ENCODE peak calls at places on chromosomes 4 and X, in eight cellular contexts. H is left lung, S is lower lobe of right lung, A is Panc1, X is uterus, I is gastrocnemius medialis, V is AG04450, U is endothelial cell of umbilical vein. D is an unnamed sample. For H3K27me3, the result is how much of the 10 kb centered on the place peaks cover.

GRCh38 chr4:186953601-186954260 is 230.1 kb upstream of the FAT1 start:
- DNase-seq in H (no peak), I (peak), X (no peak), U (no peak), S (no peak), V (no peak), A (no peak), D (no peak)

GRCh38 chr4:159758061-159758460 is 655.2 kb downstream of the RAPGEF2 start:
- DNase-seq in X (no peak), I (no peak), H (no peak), A (no peak), S (no peak), V (no peak), U (no peak), D (no peak)

GRCh38 chr4:73603854-73604584 is 16.2 kb downstream of the RASSF6 start:
- DNase-seq in A (no peak), V (no peak), S (no peak), H (peak), X (no peak), I (no peak), U (peak), D (no peak)

GRCh38 chr4:161581262-161581661 is 582.5 kb downstream of the FSTL5 start:
- DNase-seq in V (no peak), X (no peak), U (no peak), S (no peak), A (no peak), H (no peak), I (no peak), D (no peak)

GRCh38 chrX:117327306-117327705 is 789.3 kb downstream of the KLHL13 start:
- DNase-seq in X (no peak), A (no peak), S (no peak), V (no peak), U (no peak), H (no peak), I (no peak), D (no peak)

GRCh38 chr4:139791681-139792080 is 126.1 kb downstream of the MGST2 start:
- DNase-seq in H (no peak), V (no peak), A (no peak), S (no peak), X (no peak), I (no peak), U (peak), D (no peak)

GRCh38 chrX:13876652-13877051 is 59.8 kb upstream of the GPM6B start:
- DNase-seq in V (no peak), U (no peak), S (no peak), X (no peak), H (no peak), I (no peak), A (no peak), D (peak)

GRCh38 chr4:113604955-113605354 is 156.6 kb downstream of the CAMK2D start:
- DNase-seq in A (no peak), I (no peak), U (no peak), H (no peak), X (no peak), S (no peak), V (no peak), D (peak)

GRCh38 chr4:31235961-31236360 is 515.8 kb downstream of the PCDH7 start:
- DNase-seq in A (no peak), V (no peak), I (no peak), H (no peak), S (no peak), X (no peak), U (no peak), D (no peak)

GRCh38 chr4:54545663-54546424 is 111.9 kb upstream of the KIT start:
- DNase-seq in A (no peak), X (no peak), H (no peak), I (no peak), S (no peak), U (no peak), V (no peak), D (no peak)
- H3K27ac ChIP-seq in A (no peak), X (no peak), H (no peak), I (no peak), S (no peak), U (no peak), V (no peak), D (no peak)

DNA sequence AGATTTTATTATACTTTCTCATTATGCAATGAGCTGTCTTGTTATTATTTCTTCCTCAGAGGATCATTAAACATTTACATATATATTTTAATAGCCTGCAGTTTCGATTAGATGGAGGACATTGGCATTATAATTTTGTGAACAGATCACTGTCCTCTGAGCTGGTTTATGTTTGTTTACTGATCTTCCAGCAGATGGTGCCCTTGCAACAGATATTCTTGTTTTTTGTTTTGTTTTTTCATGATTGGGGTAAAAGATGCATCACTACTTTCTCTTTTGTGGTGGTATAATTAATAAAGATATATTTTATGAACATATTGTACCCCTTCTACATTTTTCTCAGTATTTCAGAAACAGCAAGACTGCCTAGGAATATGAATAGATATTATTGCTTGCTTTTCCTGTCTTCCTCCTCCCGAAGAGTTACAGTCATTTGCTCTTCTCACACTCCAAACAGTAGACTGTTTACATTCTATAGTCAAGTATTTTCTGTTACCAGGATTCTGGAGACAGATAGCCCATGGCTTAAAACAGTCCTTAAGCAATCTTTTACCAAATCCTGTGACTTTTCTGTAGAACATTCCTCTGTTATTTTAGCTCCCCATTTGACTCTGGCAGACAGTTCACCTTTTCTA is 905.2 kb downstream of the TRAM1L1 start:
- DNase-seq in I (no peak), S (no peak), A (no peak), X (no peak), U (peak), V (no peak), H (no peak), D (no peak)
- H3K4me3 ChIP-seq in I (no peak), S (no peak), A (no peak), X (no peak), U (peak), V (no peak), H (no peak), D (no peak)

GRCh38 chr4:152996672-152997071 is 60.5 kb downstream of the FHDC1 start:
- DNase-seq in X (no peak), A (no peak), H (no peak), S (no peak), U (no peak), V (no peak), I (no peak), D (no peak)
- H3K27me3 ChIP-seq in X (under half), A (under half), H (under half), S (under half), U (under half), V (under half), I (under half), D (under half)

GRCh38 chr4:66590488-66591215 is 920.4 kb upstream of the EPHA5 start:
- DNase-seq in A (no peak), H (no peak), I (no peak), V (no peak), X (no peak), U (no peak), S (no peak), D (no peak)

GRCh38 chr4:66585767-66586166 is 915.5 kb upstream of the EPHA5 start:
- DNase-seq in A (no peak), V (no peak), S (no peak), X (no peak), U (no peak), H (no peak), I (no peak), D (no peak)
- H3K27ac ChIP-seq in A (no peak), V (no peak), S (no peak), X (no peak), U (no peak), H (no peak), I (no peak), D (no peak)

GRCh38 chr4:151407466-151408379 is 1.3 kb upstream of the FHIP1A start:
- DNase-seq in U (no peak), H (peak), A (no peak), I (no peak), X (peak), S (peak), V (no peak), D (no peak)
- H3K4me3 ChIP-seq in U (peak), H (peak), A (no peak), I (peak), X (no peak), S (peak), V (peak), D (peak)

DNA sequence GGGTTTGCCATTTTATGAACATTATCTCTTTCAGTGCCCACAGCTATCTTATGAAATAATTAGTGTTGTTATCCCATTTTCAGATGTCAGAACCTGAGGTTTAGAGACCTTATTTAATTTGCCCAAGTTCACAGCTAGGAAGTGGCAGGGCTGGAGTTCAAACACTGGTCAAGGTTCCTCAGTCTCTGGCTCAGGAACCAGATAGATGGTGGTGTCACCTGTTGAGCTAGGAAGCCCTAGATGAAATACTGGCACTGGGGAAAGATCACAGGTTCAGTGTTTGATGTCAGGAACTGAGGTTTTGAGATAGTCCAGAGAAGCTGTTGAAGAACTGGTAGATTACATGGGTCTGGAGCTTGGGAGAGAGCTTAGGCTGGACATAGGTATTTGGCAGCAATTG is 85.4 kb downstream of the REPS2 start:
- DNase-seq in A (no peak), X (no peak), S (no peak), V (no peak), I (no peak), U (no peak), H (no peak), D (no peak)
- H3K27me3 ChIP-seq in A (under half), X (under half), S (under half), V (under half), I (under half), U (under half), H (under half), D (under half)

GRCh38 chr4:121879135-121879534 is 8.9 kb upstream of the BBS7 start:
- DNase-seq in S (no peak), U (no peak), A (no peak), H (no peak), X (no peak), I (no peak), V (no peak), D (no peak)
- H3K27ac ChIP-seq in S (no peak), U (no peak), A (no peak), H (no peak), X (no peak), I (no peak), V (no peak), D (no peak)